ENCODE peak calls at places on chromosomes 7 and 10, in seven cellular contexts. One of them, this sample, is unnamed.

GRCh38 chr7:116341222-116341907 is 131.0 kb downstream of the TES start:
- DNase-seq in BJ: no peak
- DNase-seq in neuronal stem cell: no peak
- DNase-seq in psoas muscle: no peak
- DNase-seq in foreskin fibroblast: no peak
- DNase-seq in Jurkat, Clone E6-1: no peak
- DNase-seq in AG04449: no peak
- DNase-seq in this sample: no peak

GRCh38 chr7:100547872-100548271 is 8.9 kb downstream of the AGFG2 start:
- DNase-seq in neuronal stem cell: no peak
- DNase-seq in BJ: no peak
- DNase-seq in foreskin fibroblast: no peak
- DNase-seq in Jurkat, Clone E6-1: no peak
- DNase-seq in AG04449: no peak
- DNase-seq in psoas muscle: no peak
- DNase-seq in this sample: no peak

GRCh38 chr7:91083855-91084644 is 180.2 kb upstream of the FZD1 start:
- DNase-seq in neuronal stem cell: no peak
- DNase-seq in AG04449: no peak
- DNase-seq in BJ: no peak
- DNase-seq in foreskin fibroblast: no peak
- DNase-seq in Jurkat, Clone E6-1: no peak
- DNase-seq in psoas muscle: no peak
- DNase-seq in this sample: no peak

GRCh38 chr7:158013085-158013668 is 574.4 kb downstream of the PTPRN2 start:
- DNase-seq in BJ: no peak
- DNase-seq in Jurkat, Clone E6-1: no peak
- DNase-seq in foreskin fibroblast: no peak
- DNase-seq in neuronal stem cell: no peak
- DNase-seq in AG04449: no peak
- DNase-seq in psoas muscle: no peak
- DNase-seq in this sample: no peak

GRCh38 chr10:108275895-108276685 is 1111.6 kb upstream of the SORCS1 start:
- DNase-seq in psoas muscle: no peak
- DNase-seq in Jurkat, Clone E6-1: peak; percentile 11
- DNase-seq in foreskin fibroblast: no peak
- DNase-seq in AG04449: no peak
- DNase-seq in BJ: no peak
- DNase-seq in neuronal stem cell: no peak
- DNase-seq in this sample: no peak

GRCh38 chr7:129334473-129334872 is 99.8 kb upstream of the STRIP2 start:
- DNase-seq in AG04449: no peak
- DNase-seq in Jurkat, Clone E6-1: no peak
- DNase-seq in BJ: no peak
- DNase-seq in foreskin fibroblast: no peak
- DNase-seq in neuronal stem cell: no peak
- DNase-seq in psoas muscle: no peak
- DNase-seq in this sample: no peak

GRCh38 chr10:119206603-119207366 is 586 bp upstream of the GRK5 start:
- DNase-seq in AG04449: no peak
- DNase-seq in BJ: no peak
- DNase-seq in psoas muscle: peak; percentile 85
- DNase-seq in foreskin fibroblast: no peak
- DNase-seq in Jurkat, Clone E6-1: no peak
- DNase-seq in neuronal stem cell: peak; percentile 73
- DNase-seq in this sample: no peak

GRCh38 chr10:52637592-52637991 is 135.0 kb downstream of the MBL2 start:
- DNase-seq in AG04449: no peak
- DNase-seq in psoas muscle: no peak
- DNase-seq in BJ: no peak
- DNase-seq in foreskin fibroblast: no peak
- DNase-seq in Jurkat, Clone E6-1: no peak
- DNase-seq in neuronal stem cell: no peak
- DNase-seq in this sample: no peak

GRCh38 chr10:121309164-121309563 is 289.1 kb downstream of the FGFR2 start:
- DNase-seq in BJ: no peak
- DNase-seq in neuronal stem cell: no peak
- DNase-seq in AG04449: no peak
- DNase-seq in foreskin fibroblast: no peak
- DNase-seq in psoas muscle: no peak
- DNase-seq in Jurkat, Clone E6-1: no peak
- DNase-seq in this sample: no peak

GRCh38 chr10:102175415-102175814 is 23.2 kb downstream of the NOLC1 start:
- DNase-seq in foreskin fibroblast: peak; percentile 52
- DNase-seq in BJ: peak; percentile 41
- DNase-seq in AG04449: peak; percentile 47
- DNase-seq in psoas muscle: no peak
- DNase-seq in Jurkat, Clone E6-1: no peak
- DNase-seq in neuronal stem cell: no peak
- DNase-seq in this sample: no peak

GRCh38 chr7:122588621-122589020 is 110.3 kb downstream of the RNF133 start:
- DNase-seq in psoas muscle: no peak
- DNase-seq in neuronal stem cell: no peak
- DNase-seq in foreskin fibroblast: no peak
- DNase-seq in Jurkat, Clone E6-1: no peak
- DNase-seq in AG04449: no peak
- DNase-seq in BJ: no peak
- DNase-seq in this sample: no peak

GRCh38 chr7:157910446-157910845 is 573.6 kb downstream of the DNAJB6 start:
- DNase-seq in BJ: no peak
- DNase-seq in Jurkat, Clone E6-1: no peak
- DNase-seq in neuronal stem cell: no peak
- DNase-seq in foreskin fibroblast: no peak
- DNase-seq in psoas muscle: no peak
- DNase-seq in AG04449: no peak
- DNase-seq in this sample: no peak

GRCh38 chr7:22853674-22854157 is 31.1 kb upstream of the TOMM7 start:
- DNase-seq in Jurkat, Clone E6-1: peak; percentile 72
- DNase-seq in AG04449: no peak
- DNase-seq in BJ: no peak
- DNase-seq in neuronal stem cell: no peak
- DNase-seq in psoas muscle: no peak
- DNase-seq in foreskin fibroblast: no peak
- DNase-seq in this sample: no peak

GRCh38 chr10:26446258-26446657 is 8.1 kb downstream of the APBB1IP start:
- DNase-seq in BJ: no peak
- DNase-seq in AG04449: no peak
- DNase-seq in foreskin fibroblast: no peak
- DNase-seq in psoas muscle: no peak
- DNase-seq in Jurkat, Clone E6-1: no peak
- DNase-seq in neuronal stem cell: no peak
- DNase-seq in this sample: no peak

GRCh38 chr7:115812796-115813195 is 217.8 kb downstream of the TFEC start:
- DNase-seq in foreskin fibroblast: no peak
- DNase-seq in AG04449: no peak
- DNase-seq in Jurkat, Clone E6-1: no peak
- DNase-seq in psoas muscle: no peak
- DNase-seq in BJ: no peak
- DNase-seq in neuronal stem cell: peak; percentile 91
- DNase-seq in this sample: no peak

GRCh38 chr7:115177832-115178231 is 255.9 kb downstream of the MDFIC start:
- DNase-seq in foreskin fibroblast: no peak
- DNase-seq in BJ: no peak
- DNase-seq in Jurkat, Clone E6-1: no peak
- DNase-seq in AG04449: no peak
- DNase-seq in neuronal stem cell: no peak
- DNase-seq in psoas muscle: no peak
- DNase-seq in this sample: no peak

GRCh38 chr10:97483526-97483925 is 14.7 kb downstream of the MMS19 start:
- DNase-seq in BJ: no peak
- DNase-seq in Jurkat, Clone E6-1: no peak
- DNase-seq in foreskin fibroblast: no peak
- DNase-seq in neuronal stem cell: no peak
- DNase-seq in psoas muscle: no peak
- DNase-seq in AG04449: no peak
- DNase-seq in this sample: no peak

GRCh38 chr10:124552877-124553276 is 91.3 kb downstream of the LHPP start:
- DNase-seq in BJ: no peak
- DNase-seq in AG04449: no peak
- DNase-seq in neuronal stem cell: no peak
- DNase-seq in foreskin fibroblast: no peak
- DNase-seq in Jurkat, Clone E6-1: no peak
- DNase-seq in psoas muscle: no peak
- DNase-seq in this sample: no peak

GRCh38 chr7:40833541-40834234 is 698.9 kb downstream of the SUGCT start:
- DNase-seq in foreskin fibroblast: no peak
- DNase-seq in AG04449: no peak
- DNase-seq in neuronal stem cell: no peak
- DNase-seq in Jurkat, Clone E6-1: no peak
- DNase-seq in BJ: no peak
- DNase-seq in psoas muscle: no peak
- DNase-seq in this sample: no peak

GRCh38 chr7:95772298-95772770 is at the start of gene DYNC1I1:
- DNase-seq in psoas muscle: peak; percentile 81
- DNase-seq in BJ: no peak
- DNase-seq in Jurkat, Clone E6-1: peak; percentile 49
- DNase-seq in foreskin fibroblast: peak; percentile 30
- DNase-seq in AG04449: no peak
- DNase-seq in neuronal stem cell: peak; percentile 55
- DNase-seq in this sample: peak; percentile 2
- H3K4me3 ChIP-seq in psoas muscle: peak within 1 kb of the TSS; percentile 82
- H3K4me3 ChIP-seq in BJ: peak within 1 kb of the TSS; percentile 39
- H3K4me3 ChIP-seq in Jurkat, Clone E6-1: peak within 1 kb of the TSS; percentile 49
- H3K4me3 ChIP-seq in foreskin fibroblast: peak within 1 kb of the TSS; percentile 45
- H3K4me3 ChIP-seq in AG04449: peak within 1 kb of the TSS; percentile 51
- H3K4me3 ChIP-seq in neuronal stem cell: peak within 1 kb of the TSS; percentile 79
- H3K4me3 ChIP-seq in this sample: peak within 1 kb of the TSS; percentile 55

DNA sequence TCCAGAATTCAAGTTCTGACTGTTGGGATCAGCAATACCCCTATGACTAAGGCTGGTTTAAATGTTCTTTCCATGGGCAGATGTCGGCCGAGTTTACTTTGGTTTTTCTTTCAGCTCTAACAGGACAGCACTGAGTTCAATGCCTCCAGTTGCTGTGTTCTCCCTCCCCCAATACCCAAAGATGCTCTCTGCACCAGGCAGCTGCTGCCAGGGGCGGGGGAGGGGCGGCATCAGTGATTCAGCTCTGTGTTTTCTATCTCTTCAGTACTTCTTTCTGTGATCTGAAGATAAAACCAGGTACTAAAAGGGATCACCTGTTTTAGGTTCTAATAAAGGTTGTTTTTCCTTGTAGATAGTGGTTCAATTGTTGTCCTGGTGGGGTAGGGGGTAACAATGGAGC is 576.7 kb upstream of the POT1 start:
- DNase-seq in BJ: no peak
- DNase-seq in psoas muscle: no peak
- DNase-seq in AG04449: no peak
- DNase-seq in neuronal stem cell: no peak
- DNase-seq in Jurkat, Clone E6-1: no peak
- DNase-seq in foreskin fibroblast: no peak
- DNase-seq in this sample: no peak
- H3K4me3 ChIP-seq in BJ: no peak overlapping the region
- H3K4me3 ChIP-seq in psoas muscle: no peak overlapping the region
- H3K4me3 ChIP-seq in AG04449: no peak overlapping the region
- H3K4me3 ChIP-seq in neuronal stem cell: no peak overlapping the region
- H3K4me3 ChIP-seq in Jurkat, Clone E6-1: no peak overlapping the region
- H3K4me3 ChIP-seq in foreskin fibroblast: no peak overlapping the region
- H3K4me3 ChIP-seq in this sample: no peak overlapping the region

GRCh38 chr7:25894002-25894901 is 257.7 kb upstream of the NFE2L3 start:
- DNase-seq in foreskin fibroblast: no peak
- DNase-seq in psoas muscle: peak; percentile 68
- DNase-seq in AG04449: no peak
- DNase-seq in Jurkat, Clone E6-1: peak; percentile 73
- DNase-seq in BJ: no peak
- DNase-seq in neuronal stem cell: no peak
- DNase-seq in this sample: no peak
- H3K4me3 ChIP-seq in foreskin fibroblast: no peak overlapping the region
- H3K4me3 ChIP-seq in psoas muscle: no peak overlapping the region
- H3K4me3 ChIP-seq in AG04449: no peak overlapping the region
- H3K4me3 ChIP-seq in Jurkat, Clone E6-1: no peak overlapping the region
- H3K4me3 ChIP-seq in BJ: no peak overlapping the region
- H3K4me3 ChIP-seq in neuronal stem cell: no peak overlapping the region
- H3K4me3 ChIP-seq in this sample: no peak overlapping the region

GRCh38 chr10:42475168-42476098 is 162.9 kb downstream of the ZNF33B start:
- DNase-seq in neuronal stem cell: no peak
- DNase-seq in Jurkat, Clone E6-1: no peak
- DNase-seq in AG04449: no peak
- DNase-seq in psoas muscle: no peak
- DNase-seq in foreskin fibroblast: peak; percentile 40
- DNase-seq in BJ: no peak
- DNase-seq in this sample: no peak
- H3K4me3 ChIP-seq in neuronal stem cell: no peak overlapping the region
- H3K4me3 ChIP-seq in Jurkat, Clone E6-1: no peak overlapping the region
- H3K4me3 ChIP-seq in AG04449: peak overlapping the region; percentile 46
- H3K4me3 ChIP-seq in psoas muscle: no peak overlapping the region
- H3K4me3 ChIP-seq in foreskin fibroblast: peak overlapping the region; percentile 58
- H3K4me3 ChIP-seq in BJ: peak overlapping the region; percentile 73
- H3K4me3 ChIP-seq in this sample: no peak overlapping the region

GRCh38 chr10:122342293-122343134 is 32.0 kb upstream of the PLEKHA1 start:
- DNase-seq in neuronal stem cell: peak; percentile 21
- DNase-seq in psoas muscle: no peak
- DNase-seq in BJ: peak; percentile 49
- DNase-seq in AG04449: peak; percentile 5
- DNase-seq in Jurkat, Clone E6-1: peak; percentile 54
- DNase-seq in foreskin fibroblast: peak; percentile 48
- DNase-seq in this sample: peak; percentile 42
- H3K4me3 ChIP-seq in neuronal stem cell: no peak overlapping the region
- H3K4me3 ChIP-seq in psoas muscle: no peak overlapping the region
- H3K4me3 ChIP-seq in BJ: no peak overlapping the region
- H3K4me3 ChIP-seq in AG04449: no peak overlapping the region
- H3K4me3 ChIP-seq in Jurkat, Clone E6-1: no peak overlapping the region
- H3K4me3 ChIP-seq in foreskin fibroblast: no peak overlapping the region
- H3K4me3 ChIP-seq in this sample: no peak overlapping the region

DNA sequence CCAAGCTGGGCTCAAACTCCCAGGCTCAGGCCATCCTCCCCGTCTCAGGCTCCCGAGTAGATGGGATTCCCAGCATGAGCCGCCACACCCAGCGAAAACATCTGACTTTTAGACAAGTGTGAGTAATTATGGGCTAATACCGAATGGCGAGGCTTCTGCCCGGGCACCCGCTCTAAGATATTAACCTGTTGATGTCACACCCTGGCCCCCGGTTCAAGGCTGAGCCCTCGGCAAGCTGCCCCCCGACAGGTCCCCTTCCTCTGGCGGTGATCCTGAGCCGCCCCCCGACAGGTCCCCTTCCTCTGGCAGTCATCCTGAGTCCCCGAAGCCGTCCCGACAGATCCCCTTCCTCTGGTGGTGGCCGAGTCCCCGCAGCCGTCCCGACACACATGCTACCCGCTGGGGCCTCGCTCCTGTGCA is 5.2 kb downstream of the PSMG3 start:
- DNase-seq in Jurkat, Clone E6-1: no peak
- DNase-seq in BJ: no peak
- DNase-seq in foreskin fibroblast: no peak
- DNase-seq in neuronal stem cell: no peak
- DNase-seq in AG04449: no peak
- DNase-seq in psoas muscle: peak; percentile 46
- DNase-seq in this sample: no peak
- H3K4me3 ChIP-seq in Jurkat, Clone E6-1: no peak overlapping the region
- H3K4me3 ChIP-seq in BJ: no peak overlapping the region
- H3K4me3 ChIP-seq in foreskin fibroblast: no peak overlapping the region
- H3K4me3 ChIP-seq in neuronal stem cell: no peak overlapping the region
- H3K4me3 ChIP-seq in AG04449: no peak overlapping the region
- H3K4me3 ChIP-seq in psoas muscle: no peak overlapping the region
- H3K4me3 ChIP-seq in this sample: no peak overlapping the region

DNA sequence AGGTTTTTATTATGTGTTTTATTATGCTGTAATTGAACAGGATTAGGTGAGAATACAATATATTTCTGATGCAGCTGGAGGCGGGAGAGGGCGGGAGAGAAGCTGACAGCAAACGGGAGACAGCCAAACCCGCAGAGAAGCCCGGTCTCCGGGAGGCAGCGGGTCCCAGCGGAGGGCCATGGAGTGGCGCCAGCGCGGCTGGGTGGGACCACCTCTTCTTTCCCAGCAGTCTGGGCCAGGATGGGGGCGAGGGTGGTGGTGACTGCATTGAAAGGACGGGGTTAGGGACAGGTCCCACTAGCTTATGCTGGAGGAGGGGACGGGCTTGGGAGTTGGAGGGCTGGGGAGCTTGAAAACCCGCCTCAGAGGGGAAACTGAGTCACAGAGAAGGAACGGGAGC is 14.5 kb upstream of the KAZALD1 start:
- DNase-seq in BJ: no peak
- DNase-seq in AG04449: no peak
- DNase-seq in Jurkat, Clone E6-1: no peak
- DNase-seq in neuronal stem cell: no peak
- DNase-seq in psoas muscle: no peak
- DNase-seq in foreskin fibroblast: no peak
- DNase-seq in this sample: no peak
- H3K4me3 ChIP-seq in BJ: no peak overlapping the region
- H3K4me3 ChIP-seq in AG04449: no peak overlapping the region
- H3K4me3 ChIP-seq in Jurkat, Clone E6-1: no peak overlapping the region
- H3K4me3 ChIP-seq in neuronal stem cell: no peak overlapping the region
- H3K4me3 ChIP-seq in psoas muscle: no peak overlapping the region
- H3K4me3 ChIP-seq in foreskin fibroblast: no peak overlapping the region
- H3K4me3 ChIP-seq in this sample: no peak overlapping the region